ENCODE peak calls at places on chromosomes 7 and 10, in ten cellular contexts. One of them, this sample, is unnamed.

GRCh38 chr10:104332243-104333036 is 5.8 kb downstream of the ITPRIP start:
- DNase-seq in renal cortical epithelial cell: no peak
- DNase-seq in G401: no peak
- DNase-seq in frontal cortex: no peak
- DNase-seq in dorsolateral prefrontal cortex: no peak
- DNase-seq in skeletal muscle cell: no peak
- DNase-seq in SJSA1: no peak
- DNase-seq in adipocyte: no peak
- DNase-seq in RPMI8226: no peak
- DNase-seq in Peyer's patch: no peak
- DNase-seq in this sample: no peak

GRCh38 chr7:16400896-16401275 is 20.5 kb downstream of the CRPPA start:
- DNase-seq in renal cortical epithelial cell: no peak
- DNase-seq in G401: no peak
- DNase-seq in frontal cortex: no peak
- DNase-seq in dorsolateral prefrontal cortex: no peak
- DNase-seq in skeletal muscle cell: no peak
- DNase-seq in SJSA1: no peak
- DNase-seq in adipocyte: no peak
- DNase-seq in RPMI8226: no peak
- DNase-seq in Peyer's patch: no peak
- DNase-seq in this sample: no peak

GRCh38 chr10:132158122-132158741 is 28.5 kb upstream of the DPYSL4 start:
- DNase-seq in renal cortical epithelial cell: no peak
- DNase-seq in G401: no peak
- DNase-seq in frontal cortex: no peak
- DNase-seq in dorsolateral prefrontal cortex: no peak
- DNase-seq in skeletal muscle cell: no peak
- DNase-seq in SJSA1: no peak
- DNase-seq in adipocyte: no peak
- DNase-seq in RPMI8226: peak
- DNase-seq in Peyer's patch: no peak
- DNase-seq in this sample: no peak

GRCh38 chr7:149860821-149861727 is 12.7 kb upstream of the ATP6V0E2 start:
- DNase-seq in renal cortical epithelial cell: no peak
- DNase-seq in G401: no peak
- DNase-seq in frontal cortex: no peak
- DNase-seq in dorsolateral prefrontal cortex: no peak
- DNase-seq in skeletal muscle cell: no peak
- DNase-seq in SJSA1: no peak
- DNase-seq in adipocyte: no peak
- DNase-seq in RPMI8226: no peak
- DNase-seq in Peyer's patch: no peak
- DNase-seq in this sample: no peak

GRCh38 chr10:125773702-125774101 is 1.9 kb downstream of the MMP21 start:
- DNase-seq in renal cortical epithelial cell: no peak
- DNase-seq in G401: no peak
- DNase-seq in frontal cortex: no peak
- DNase-seq in dorsolateral prefrontal cortex: no peak
- DNase-seq in skeletal muscle cell: no peak
- DNase-seq in SJSA1: no peak
- DNase-seq in adipocyte: no peak
- DNase-seq in RPMI8226: no peak
- DNase-seq in Peyer's patch: no peak
- DNase-seq in this sample: no peak

GRCh38 chr7:28069788-28070187 is 110.8 kb downstream of the JAZF1 start:
- DNase-seq in renal cortical epithelial cell: no peak
- DNase-seq in G401: peak
- DNase-seq in frontal cortex: no peak
- DNase-seq in dorsolateral prefrontal cortex: peak
- DNase-seq in skeletal muscle cell: peak
- DNase-seq in SJSA1: peak
- DNase-seq in adipocyte: peak
- DNase-seq in RPMI8226: no peak
- DNase-seq in Peyer's patch: no peak
- DNase-seq in this sample: no peak

GRCh38 chr10:31004611-31005193 is 27.0 kb downstream of the ZNF438 start:
- DNase-seq in renal cortical epithelial cell: peak
- DNase-seq in G401: no peak
- DNase-seq in frontal cortex: no peak
- DNase-seq in dorsolateral prefrontal cortex: no peak
- DNase-seq in skeletal muscle cell: peak
- DNase-seq in SJSA1: peak
- DNase-seq in adipocyte: peak
- DNase-seq in RPMI8226: no peak
- DNase-seq in Peyer's patch: no peak
- DNase-seq in this sample: peak

GRCh38 chr7:149887311-149887710 is 13.5 kb downstream of the ATP6V0E2 start:
- DNase-seq in renal cortical epithelial cell: no peak
- DNase-seq in G401: peak
- DNase-seq in frontal cortex: no peak
- DNase-seq in dorsolateral prefrontal cortex: no peak
- DNase-seq in skeletal muscle cell: no peak
- DNase-seq in SJSA1: no peak
- DNase-seq in adipocyte: no peak
- DNase-seq in RPMI8226: peak
- DNase-seq in Peyer's patch: no peak
- DNase-seq in this sample: no peak

GRCh38 chr10:130495891-130496642 is 359.9 kb downstream of the GLRX3 start:
- DNase-seq in renal cortical epithelial cell: no peak
- DNase-seq in G401: no peak
- DNase-seq in frontal cortex: no peak
- DNase-seq in dorsolateral prefrontal cortex: no peak
- DNase-seq in skeletal muscle cell: no peak
- DNase-seq in SJSA1: peak
- DNase-seq in adipocyte: no peak
- DNase-seq in RPMI8226: no peak
- DNase-seq in Peyer's patch: peak
- DNase-seq in this sample: no peak

GRCh38 chr7:46162582-46162981 is 241.5 kb upstream of the IGFBP3 start:
- DNase-seq in renal cortical epithelial cell: peak
- DNase-seq in G401: no peak
- DNase-seq in frontal cortex: no peak
- DNase-seq in dorsolateral prefrontal cortex: no peak
- DNase-seq in skeletal muscle cell: no peak
- DNase-seq in SJSA1: no peak
- DNase-seq in adipocyte: no peak
- DNase-seq in RPMI8226: no peak
- DNase-seq in Peyer's patch: no peak
- DNase-seq in this sample: no peak

GRCh38 chr10:32189400-32190084 is 133.3 kb upstream of the KIF5B start:
- DNase-seq in renal cortical epithelial cell: peak
- DNase-seq in G401: no peak
- DNase-seq in frontal cortex: no peak
- DNase-seq in dorsolateral prefrontal cortex: no peak
- DNase-seq in skeletal muscle cell: no peak
- DNase-seq in SJSA1: no peak
- DNase-seq in adipocyte: no peak
- DNase-seq in RPMI8226: no peak
- DNase-seq in Peyer's patch: no peak
- DNase-seq in this sample: no peak

GRCh38 chr10:131198843-131199242 is 112.7 kb downstream of the TCERG1L start:
- DNase-seq in renal cortical epithelial cell: no peak
- DNase-seq in G401: no peak
- DNase-seq in frontal cortex: no peak
- DNase-seq in dorsolateral prefrontal cortex: no peak
- DNase-seq in skeletal muscle cell: no peak
- DNase-seq in SJSA1: no peak
- DNase-seq in adipocyte: no peak
- DNase-seq in RPMI8226: peak
- DNase-seq in Peyer's patch: peak
- DNase-seq in this sample: no peak

GRCh38 chr7:152647-153046 is 39.7 kb upstream of the FAM20C start:
- DNase-seq in renal cortical epithelial cell: no peak
- DNase-seq in G401: no peak
- DNase-seq in frontal cortex: no peak
- DNase-seq in dorsolateral prefrontal cortex: no peak
- DNase-seq in skeletal muscle cell: no peak
- DNase-seq in SJSA1: no peak
- DNase-seq in adipocyte: no peak
- DNase-seq in RPMI8226: no peak
- DNase-seq in Peyer's patch: no peak
- DNase-seq in this sample: no peak

GRCh38 chr7:54687518-54688212 is 71.3 kb downstream of the SEC61G start:
- DNase-seq in renal cortical epithelial cell: no peak
- DNase-seq in G401: no peak
- DNase-seq in frontal cortex: no peak
- DNase-seq in dorsolateral prefrontal cortex: no peak
- DNase-seq in skeletal muscle cell: no peak
- DNase-seq in SJSA1: no peak
- DNase-seq in adipocyte: no peak
- DNase-seq in RPMI8226: no peak
- DNase-seq in Peyer's patch: no peak
- DNase-seq in this sample: no peak

GRCh38 chr7:102258749-102259107 is 27.9 kb upstream of the SH2B2 start:
- DNase-seq in renal cortical epithelial cell: no peak
- DNase-seq in G401: no peak
- DNase-seq in frontal cortex: no peak
- DNase-seq in dorsolateral prefrontal cortex: no peak
- DNase-seq in skeletal muscle cell: no peak
- DNase-seq in SJSA1: no peak
- DNase-seq in adipocyte: no peak
- DNase-seq in RPMI8226: no peak
- DNase-seq in Peyer's patch: no peak
- DNase-seq in this sample: no peak

GRCh38 chr7:155378580-155378934 is 79.4 kb upstream of the EN2 start:
- DNase-seq in renal cortical epithelial cell: no peak
- DNase-seq in G401: no peak
- DNase-seq in frontal cortex: no peak
- DNase-seq in dorsolateral prefrontal cortex: no peak
- DNase-seq in skeletal muscle cell: no peak
- DNase-seq in SJSA1: no peak
- DNase-seq in adipocyte: no peak
- DNase-seq in RPMI8226: no peak
- DNase-seq in Peyer's patch: no peak
- DNase-seq in this sample: no peak

GRCh38 chr7:71198391-71198790 is 66.4 kb downstream of the GALNT17 start:
- DNase-seq in renal cortical epithelial cell: no peak
- DNase-seq in G401: peak
- DNase-seq in frontal cortex: no peak
- DNase-seq in dorsolateral prefrontal cortex: peak
- DNase-seq in skeletal muscle cell: no peak
- DNase-seq in SJSA1: no peak
- DNase-seq in adipocyte: no peak
- DNase-seq in RPMI8226: no peak
- DNase-seq in Peyer's patch: no peak
- DNase-seq in this sample: no peak

GRCh38 chr7:100358027-100358856 is at the start of gene PILRB:
- DNase-seq in renal cortical epithelial cell: peak
- DNase-seq in G401: no peak
- DNase-seq in frontal cortex: no peak
- DNase-seq in dorsolateral prefrontal cortex: no peak
- DNase-seq in skeletal muscle cell: no peak
- DNase-seq in SJSA1: no peak
- DNase-seq in adipocyte: no peak
- DNase-seq in RPMI8226: no peak
- DNase-seq in Peyer's patch: no peak
- DNase-seq in this sample: no peak

This sample was measured in T1000.